ENCODE peak calls at places on chromosome 4, in four cellular contexts. L is HepG2, E is A549, H is K562. F is an unnamed sample.

GRCh38 chr4:119598521-119598920 is 30.1 kb downstream of the PDE5A start:
- DNase-seq in L (no peak), E (no peak), H (no peak), F (no peak)

GRCh38 chr4:28269426-28269825 is 1408.8 kb downstream of the STIM2 start:
- DNase-seq in L (no peak), E (peak; percentile 41), H (no peak), F (no peak)

GRCh38 chr4:159884989-159885388 is 782.1 kb downstream of the RAPGEF2 start:
- DNase-seq in L (no peak), E (no peak), H (no peak), F (no peak)

GRCh38 chr4:147546341-147546740 is 65.4 kb downstream of the EDNRA start:
- DNase-seq in L (no peak), E (peak; percentile 57), H (no peak), F (peak; percentile 63)

GRCh38 chr4:118124977-118125376 is 90.7 kb downstream of the NDST3 start:
- DNase-seq in L (no peak), E (no peak), H (no peak), F (peak; percentile 12)

GRCh38 chr4:88646528-88647280 is 50.9 kb downstream of the NAP1L5 start:
- DNase-seq in L (no peak), E (no peak), H (no peak), F (no peak)

GRCh38 chr4:110475881-110476818 is at the start of gene ENPEP:
- DNase-seq in L (no peak), E (no peak), H (no peak), F (no peak)

GRCh38 chr4:76380561-76380960 is 40.4 kb downstream of the CCDC158 start:
- DNase-seq in L (no peak), E (no peak), H (no peak), F (no peak)

GRCh38 chr4:87589531-87589930 is 18.8 kb upstream of the DSPP start:
- DNase-seq in L (no peak), E (peak; percentile 29), H (no peak), F (no peak)

GRCh38 chr4:39521253-39521908 is 5.9 kb downstream of the UGDH start:
- DNase-seq in L (no peak), E (no peak), H (no peak), F (peak; percentile 60)

GRCh38 chr4:5224340-5224739 is 173.1 kb downstream of the STK32B start:
- DNase-seq in L (no peak), E (peak; percentile 28), H (no peak), F (no peak)
- TF ChIP-seq MYC in L (no peak), E (no peak), H (no peak), F (no peak)

DNA sequence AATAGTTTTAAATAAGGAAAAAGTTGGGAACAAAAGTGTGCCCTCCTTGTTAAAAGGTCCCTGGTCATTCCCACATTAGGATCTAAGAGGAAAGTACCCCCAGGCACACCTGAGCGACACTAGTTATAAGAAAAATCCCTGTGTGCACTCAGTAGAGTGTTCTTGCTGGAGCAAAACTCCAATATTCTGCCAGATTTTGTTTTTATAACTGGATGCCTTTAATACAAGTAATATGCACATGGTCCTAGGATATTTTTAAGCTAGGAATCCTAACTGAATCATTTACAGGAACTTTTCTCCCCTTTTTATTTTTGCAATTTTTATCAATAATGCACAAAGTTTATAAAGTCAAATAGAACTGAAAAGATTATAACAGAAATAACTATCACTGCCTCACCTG is 68.6 kb downstream of the BEND4 start:
- DNase-seq in L (no peak), E (no peak), H (no peak), F (no peak)
- TF ChIP-seq MYC in L (no peak), E (no peak), H (no peak), F (no peak)

GRCh38 chr4:140186651-140187315 is 32.8 kb upstream of the MAML3 start:
- DNase-seq in L (no peak), E (peak; percentile 18), H (no peak), F (peak; percentile 65)
- TF ChIP-seq MYC in L (no peak), E (no peak), H (no peak), F (no peak)

GRCh38 chr4:73612032-73612431 is 8.2 kb downstream of the RASSF6 start:
- DNase-seq in L (no peak), E (no peak), H (no peak), F (no peak)

GRCh38 chr4:73609688-73610087 is 10.5 kb downstream of the RASSF6 start:
- DNase-seq in L (peak; percentile 65), E (peak; percentile 26), H (no peak), F (peak; percentile 84)

GRCh38 chr4:73614468-73614867 is 5.8 kb downstream of the RASSF6 start:
- DNase-seq in L (no peak), E (no peak), H (no peak), F (no peak)

GRCh38 chr4:73615613-73616012 is 4.6 kb downstream of the RASSF6 start:
- DNase-seq in L (peak; percentile 41), E (no peak), H (no peak), F (no peak)

DNA sequence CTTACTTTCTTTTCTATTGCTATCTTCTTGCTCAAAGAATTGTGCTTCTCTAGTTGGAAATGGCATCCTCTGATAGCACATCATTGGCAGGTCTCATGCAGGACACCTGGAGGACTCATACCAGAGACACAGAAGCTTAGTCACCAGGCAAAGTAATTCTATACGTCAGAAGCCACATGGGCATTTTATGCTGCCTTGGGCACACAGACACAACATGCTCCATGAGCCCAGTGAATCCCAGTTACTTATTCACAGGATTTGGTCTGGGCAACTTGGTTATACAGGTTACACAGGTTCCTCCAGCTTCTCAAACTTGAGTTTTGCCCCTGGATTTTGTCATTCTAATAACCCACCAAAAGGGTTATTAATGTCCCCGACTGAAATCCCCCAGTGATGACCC is 7.1 kb downstream of the RASSF6 start:
- DNase-seq in L (no peak), E (no peak), H (no peak), F (no peak)
- TF ChIP-seq MYC in L (no peak), E (no peak), H (no peak), F (no peak)

DNA sequence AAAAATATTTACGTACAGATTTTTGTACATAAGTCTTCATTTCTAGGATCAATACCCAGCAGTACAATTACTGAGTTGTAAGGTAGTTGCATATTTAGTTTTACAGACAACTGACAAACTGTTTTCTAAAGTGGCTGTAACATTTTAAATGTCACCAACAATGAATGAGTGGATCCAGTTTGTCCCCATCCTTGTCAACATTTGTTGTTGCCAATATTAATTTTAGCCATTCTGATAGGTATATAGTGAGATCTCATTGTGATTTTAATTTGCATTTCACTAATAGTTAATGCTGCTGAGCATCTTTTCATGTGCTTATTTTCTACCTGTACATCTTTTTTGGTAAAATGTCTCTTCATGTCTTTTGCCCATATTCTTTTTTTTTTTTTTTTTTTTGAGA is 30.9 kb upstream of the NOCT start:
- DNase-seq in L (no peak), E (no peak), H (no peak), F (no peak)
- TF ChIP-seq MYC in L (no peak), E (no peak), H (no peak), F (no peak)

DNA sequence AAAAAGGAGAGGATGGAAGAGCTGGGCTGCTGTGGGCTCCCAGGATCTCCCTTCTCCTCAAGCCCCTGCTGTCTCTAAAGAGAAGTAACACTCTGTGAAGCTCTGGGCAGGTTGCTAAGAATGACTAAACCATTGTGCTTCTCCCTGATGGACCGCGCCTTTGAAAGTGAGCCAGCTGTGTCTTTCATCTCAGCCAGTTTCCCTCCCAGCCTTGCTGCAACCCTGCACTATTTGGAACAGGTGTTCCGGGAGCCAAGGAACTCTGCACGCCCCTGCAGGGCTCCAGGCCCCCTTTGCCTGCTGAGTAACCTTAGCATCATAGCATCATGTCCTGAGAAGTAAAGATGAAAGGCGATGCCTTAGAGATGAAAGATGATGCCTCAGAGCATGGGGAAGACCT is 39.7 kb downstream of the SMIM20 start:
- DNase-seq in L (peak; percentile 21), E (peak; percentile 8), H (no peak), F (no peak)
- TF ChIP-seq MYC in L (no peak), E (no peak), H (no peak), F (no peak)

GRCh38 chr4:168715889-168716288 is 219.0 kb downstream of the PALLD start:
- DNase-seq in L (no peak), E (no peak), H (no peak), F (no peak)

GRCh38 chr4:168719725-168720124 is 222.9 kb downstream of the PALLD start:
- DNase-seq in L (no peak), E (no peak), H (no peak), F (no peak)

GRCh38 chr4:168716411-168717129 is 219.7 kb downstream of the PALLD start:
- DNase-seq in L (no peak), E (no peak), H (no peak), F (peak; percentile 13)

GRCh38 chr4:168720396-168720795 is 223.5 kb downstream of the PALLD start:
- DNase-seq in L (no peak), E (no peak), H (no peak), F (no peak)

DNA sequence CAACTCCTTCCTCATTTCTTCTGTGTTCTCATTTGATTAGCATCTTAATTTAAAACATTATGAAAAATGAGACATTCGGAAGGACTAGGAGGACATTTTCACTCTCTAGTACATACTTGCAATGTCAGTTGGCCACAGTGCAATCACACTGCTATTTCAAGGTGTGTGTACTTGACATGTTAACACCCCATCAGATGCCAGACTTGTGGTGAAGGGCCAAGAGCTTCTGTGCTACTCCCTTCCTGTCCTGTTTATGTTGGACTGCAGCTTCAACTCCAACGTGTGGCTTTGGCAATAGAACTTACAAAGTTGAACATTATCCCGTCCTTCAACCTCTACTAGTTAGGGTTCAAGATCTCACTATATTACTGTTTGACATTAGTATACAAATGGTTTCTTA is 221.0 kb downstream of the PALLD start:
- DNase-seq in L (no peak), E (no peak), H (no peak), F (no peak)
- TF ChIP-seq MYC in L (no peak), E (no peak), H (no peak), F (no peak)

DNA sequence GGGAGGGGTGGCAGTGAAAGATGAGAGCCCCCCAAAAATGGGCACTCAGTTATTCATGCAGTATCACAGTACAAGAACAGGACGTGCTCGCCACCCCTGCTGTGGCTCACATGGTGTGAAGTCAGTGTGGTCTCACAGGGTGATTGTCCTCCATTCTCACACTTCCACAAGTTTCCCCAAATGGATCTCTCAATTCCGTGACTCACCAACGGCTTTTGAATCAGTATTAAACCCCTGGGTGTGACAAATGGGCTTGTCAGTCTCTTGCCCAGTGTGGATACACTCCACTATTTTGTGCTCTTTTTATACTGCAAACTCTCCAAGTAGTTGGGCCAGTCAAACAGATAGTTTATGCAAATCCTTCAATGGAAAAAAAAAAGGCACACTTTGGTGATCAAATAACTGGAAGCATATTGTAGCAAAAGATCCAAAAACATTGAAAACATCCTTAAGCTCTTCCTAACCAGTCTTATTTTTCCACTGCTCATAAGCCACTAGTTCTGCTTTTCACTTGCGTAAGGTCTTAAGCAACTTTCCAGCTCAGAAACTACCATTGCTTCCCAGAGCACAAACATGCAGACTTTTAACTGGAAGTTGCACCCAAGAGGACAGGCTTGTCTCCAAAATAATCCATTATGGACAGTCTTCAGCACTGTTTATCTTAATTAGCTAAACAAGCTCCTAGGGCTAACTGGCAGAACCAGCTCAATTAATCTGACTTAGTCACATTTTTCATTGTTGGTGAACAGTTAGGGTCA is 365.7 kb downstream of the PPP3CA start:
- DNase-seq in L (no peak), E (no peak), H (no peak), F (no peak)
- TF ChIP-seq MYC in L (no peak), E (no peak), H (no peak), F (no peak)

DNA sequence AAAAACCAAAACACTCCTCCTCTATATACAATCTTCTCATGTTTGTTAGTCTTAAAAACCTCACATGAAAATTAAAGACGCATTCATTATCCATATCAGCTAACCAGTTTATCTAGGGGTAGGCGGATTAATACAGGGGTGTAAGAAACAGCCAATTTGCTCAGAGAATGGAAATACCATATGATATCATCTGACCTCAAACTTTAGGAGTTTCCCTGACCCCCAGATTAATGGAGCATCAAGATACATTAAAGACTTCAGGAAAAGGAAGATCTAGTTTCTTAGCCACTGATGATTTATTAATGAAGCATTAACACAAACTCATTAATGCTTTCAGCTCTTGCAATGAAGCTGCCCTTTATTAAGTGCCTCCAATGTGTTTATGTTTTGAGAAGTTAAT is 67.5 kb downstream of the CAMK2D start:
- DNase-seq in L (no peak), E (no peak), H (no peak), F (no peak)
- TF ChIP-seq MYC in L (no peak), E (no peak), H (no peak), F (no peak)

F was measured in endothelial cell of umbilical vein.